ENCODE peak calls at places on chromosome 9, in four cellular contexts. One of them, this sample, is unnamed.

GRCh38 chr9:108691614-108692013 is 164.2 kb downstream of the ACTL7B start:
- DNase-seq in amniotic epithelial cell: no peak
- DNase-seq in stimulated activated CD4-positive, alpha-beta T cell treated with anti-CD3 and anti-CD28 coated beads, Interleukin-15, amount 100 ng/mL, for 24 hours: no peak
- DNase-seq in stimulated activated effector memory CD8-positive, alpha-beta T cell treated with anti-CD3 and anti-CD28 coated beads, Interleukin-12 subunit alpha, Interleukin-12 subunit beta, amount 100 ng/mL, for 72 hours: no peak
- DNase-seq in this sample: no peak

GRCh38 chr9:127066775-127067111 is 55.7 kb downstream of the ANGPTL2 start:
- DNase-seq in amniotic epithelial cell: peak; percentile 96
- DNase-seq in stimulated activated CD4-positive, alpha-beta T cell treated with anti-CD3 and anti-CD28 coated beads, Interleukin-15, amount 100 ng/mL, for 24 hours: no peak
- DNase-seq in stimulated activated effector memory CD8-positive, alpha-beta T cell treated with anti-CD3 and anti-CD28 coated beads, Interleukin-12 subunit alpha, Interleukin-12 subunit beta, amount 100 ng/mL, for 72 hours: no peak
- DNase-seq in this sample: no peak

GRCh38 chr9:115939065-115939765 is 214.4 kb upstream of the PAPPA start:
- DNase-seq in amniotic epithelial cell: peak; percentile 94
- DNase-seq in stimulated activated CD4-positive, alpha-beta T cell treated with anti-CD3 and anti-CD28 coated beads, Interleukin-15, amount 100 ng/mL, for 24 hours: no peak
- DNase-seq in stimulated activated effector memory CD8-positive, alpha-beta T cell treated with anti-CD3 and anti-CD28 coated beads, Interleukin-12 subunit alpha, Interleukin-12 subunit beta, amount 100 ng/mL, for 72 hours: no peak
- DNase-seq in this sample: no peak

GRCh38 chr9:93263334-93264229 is 79.6 kb downstream of the WNK2 start:
- DNase-seq in amniotic epithelial cell: no peak
- DNase-seq in stimulated activated CD4-positive, alpha-beta T cell treated with anti-CD3 and anti-CD28 coated beads, Interleukin-15, amount 100 ng/mL, for 24 hours: no peak
- DNase-seq in stimulated activated effector memory CD8-positive, alpha-beta T cell treated with anti-CD3 and anti-CD28 coated beads, Interleukin-12 subunit alpha, Interleukin-12 subunit beta, amount 100 ng/mL, for 72 hours: no peak
- DNase-seq in this sample: peak; percentile 30

GRCh38 chr9:89592963-89593775 is 11.6 kb upstream of the GADD45G start:
- DNase-seq in amniotic epithelial cell: peak; percentile 41
- DNase-seq in stimulated activated CD4-positive, alpha-beta T cell treated with anti-CD3 and anti-CD28 coated beads, Interleukin-15, amount 100 ng/mL, for 24 hours: no peak
- DNase-seq in stimulated activated effector memory CD8-positive, alpha-beta T cell treated with anti-CD3 and anti-CD28 coated beads, Interleukin-12 subunit alpha, Interleukin-12 subunit beta, amount 100 ng/mL, for 72 hours: no peak
- DNase-seq in this sample: no peak

GRCh38 chr9:16361118-16361517 is 509.4 kb downstream of the BNC2 start:
- DNase-seq in amniotic epithelial cell: no peak
- DNase-seq in stimulated activated CD4-positive, alpha-beta T cell treated with anti-CD3 and anti-CD28 coated beads, Interleukin-15, amount 100 ng/mL, for 24 hours: no peak
- DNase-seq in stimulated activated effector memory CD8-positive, alpha-beta T cell treated with anti-CD3 and anti-CD28 coated beads, Interleukin-12 subunit alpha, Interleukin-12 subunit beta, amount 100 ng/mL, for 72 hours: no peak
- DNase-seq in this sample: no peak

GRCh38 chr9:110575169-110575568 is 4.4 kb downstream of the SVEP1 start:
- DNase-seq in amniotic epithelial cell: no peak
- DNase-seq in stimulated activated CD4-positive, alpha-beta T cell treated with anti-CD3 and anti-CD28 coated beads, Interleukin-15, amount 100 ng/mL, for 24 hours: no peak
- DNase-seq in stimulated activated effector memory CD8-positive, alpha-beta T cell treated with anti-CD3 and anti-CD28 coated beads, Interleukin-12 subunit alpha, Interleukin-12 subunit beta, amount 100 ng/mL, for 72 hours: no peak
- DNase-seq in this sample: no peak

GRCh38 chr9:114852050-114852594 is 46.3 kb upstream of the TNFSF15 start:
- DNase-seq in amniotic epithelial cell: peak; percentile 87
- DNase-seq in stimulated activated CD4-positive, alpha-beta T cell treated with anti-CD3 and anti-CD28 coated beads, Interleukin-15, amount 100 ng/mL, for 24 hours: no peak
- DNase-seq in stimulated activated effector memory CD8-positive, alpha-beta T cell treated with anti-CD3 and anti-CD28 coated beads, Interleukin-12 subunit alpha, Interleukin-12 subunit beta, amount 100 ng/mL, for 72 hours: no peak
- DNase-seq in this sample: peak; percentile 51

GRCh38 chr9:112447283-112447761 is 39.3 kb upstream of the KIAA1958 start:
- DNase-seq in amniotic epithelial cell: peak; percentile 91
- DNase-seq in stimulated activated CD4-positive, alpha-beta T cell treated with anti-CD3 and anti-CD28 coated beads, Interleukin-15, amount 100 ng/mL, for 24 hours: no peak
- DNase-seq in stimulated activated effector memory CD8-positive, alpha-beta T cell treated with anti-CD3 and anti-CD28 coated beads, Interleukin-12 subunit alpha, Interleukin-12 subunit beta, amount 100 ng/mL, for 72 hours: no peak
- DNase-seq in this sample: no peak

GRCh38 chr9:15389173-15389572 is 33.5 kb upstream of the SNAPC3 start:
- DNase-seq in amniotic epithelial cell: no peak
- DNase-seq in stimulated activated CD4-positive, alpha-beta T cell treated with anti-CD3 and anti-CD28 coated beads, Interleukin-15, amount 100 ng/mL, for 24 hours: no peak
- DNase-seq in stimulated activated effector memory CD8-positive, alpha-beta T cell treated with anti-CD3 and anti-CD28 coated beads, Interleukin-12 subunit alpha, Interleukin-12 subunit beta, amount 100 ng/mL, for 72 hours: no peak
- DNase-seq in this sample: no peak

GRCh38 chr9:32580631-32581300 is 7.8 kb upstream of the NDUFB6 start:
- DNase-seq in amniotic epithelial cell: peak; percentile 71
- DNase-seq in stimulated activated CD4-positive, alpha-beta T cell treated with anti-CD3 and anti-CD28 coated beads, Interleukin-15, amount 100 ng/mL, for 24 hours: no peak
- DNase-seq in stimulated activated effector memory CD8-positive, alpha-beta T cell treated with anti-CD3 and anti-CD28 coated beads, Interleukin-12 subunit alpha, Interleukin-12 subunit beta, amount 100 ng/mL, for 72 hours: no peak
- DNase-seq in this sample: no peak

This sample was measured in lower lobe of right lung.